ENCODE peak calls at places on chromosomes 6 and 20, in ten cellular contexts. One of them, this sample, is unnamed.

GRCh38 chr6:124783344-124783743 is 178.9 kb upstream of the RNF217 start:
- DNase-seq in T-helper 2 cell: no peak
- DNase-seq in HL-60: no peak
- DNase-seq in T-helper 1 cell: no peak
- DNase-seq in mesendoderm: no peak
- DNase-seq in AG09319: no peak
- DNase-seq in stimulated activated CD4-positive, alpha-beta T cell treated with anti-CD3 and anti-CD28 coated beads, TNF-alpha, amount 100 ng/mL, for 48 hours: no peak
- DNase-seq in AG04450: no peak
- DNase-seq in fibroblast of mammary gland: no peak
- DNase-seq in activated T-cell treated with anti-CD3 and anti-CD28 coated beads, Interleukin-2, amount 50 U/mL, for 24 hours: no peak
- DNase-seq in this sample: no peak

GRCh38 chr20:18042211-18042610 is 15.5 kb downstream of the OVOL2 start:
- DNase-seq in stimulated activated CD4-positive, alpha-beta T cell treated with anti-CD3 and anti-CD28 coated beads, TNF-alpha, amount 100 ng/mL, for 48 hours: no peak
- DNase-seq in T-helper 2 cell: no peak
- DNase-seq in fibroblast of mammary gland: no peak
- DNase-seq in AG04450: no peak
- DNase-seq in activated T-cell treated with anti-CD3 and anti-CD28 coated beads, Interleukin-2, amount 50 U/mL, for 24 hours: no peak
- DNase-seq in T-helper 1 cell: no peak
- DNase-seq in AG09319: no peak
- DNase-seq in mesendoderm: no peak
- DNase-seq in HL-60: no peak
- DNase-seq in this sample: no peak

GRCh38 chr20:25033941-25034335 is 24.0 kb downstream of the ACSS1 start:
- DNase-seq in AG04450: no peak
- DNase-seq in T-helper 2 cell: no peak
- DNase-seq in T-helper 1 cell: no peak
- DNase-seq in AG09319: no peak
- DNase-seq in stimulated activated CD4-positive, alpha-beta T cell treated with anti-CD3 and anti-CD28 coated beads, TNF-alpha, amount 100 ng/mL, for 48 hours: no peak
- DNase-seq in mesendoderm: no peak
- DNase-seq in HL-60: no peak
- DNase-seq in fibroblast of mammary gland: no peak
- DNase-seq in activated T-cell treated with anti-CD3 and anti-CD28 coated beads, Interleukin-2, amount 50 U/mL, for 24 hours: no peak
- DNase-seq in this sample: no peak

GRCh38 chr20:63635431-63636141 is 8.7 kb upstream of the GMEB2 start:
- DNase-seq in T-helper 2 cell: peak
- DNase-seq in activated T-cell treated with anti-CD3 and anti-CD28 coated beads, Interleukin-2, amount 50 U/mL, for 24 hours: peak
- DNase-seq in stimulated activated CD4-positive, alpha-beta T cell treated with anti-CD3 and anti-CD28 coated beads, TNF-alpha, amount 100 ng/mL, for 48 hours: peak
- DNase-seq in T-helper 1 cell: peak
- DNase-seq in mesendoderm: no peak
- DNase-seq in HL-60: no peak
- DNase-seq in AG04450: no peak
- DNase-seq in AG09319: no peak
- DNase-seq in fibroblast of mammary gland: no peak
- DNase-seq in this sample: peak

GRCh38 chr6:139990865-139991264 is 616.4 kb upstream of the CITED2 start:
- DNase-seq in activated T-cell treated with anti-CD3 and anti-CD28 coated beads, Interleukin-2, amount 50 U/mL, for 24 hours: no peak
- DNase-seq in T-helper 2 cell: no peak
- DNase-seq in AG04450: no peak
- DNase-seq in HL-60: no peak
- DNase-seq in mesendoderm: peak
- DNase-seq in AG09319: no peak
- DNase-seq in T-helper 1 cell: no peak
- DNase-seq in stimulated activated CD4-positive, alpha-beta T cell treated with anti-CD3 and anti-CD28 coated beads, TNF-alpha, amount 100 ng/mL, for 48 hours: no peak
- DNase-seq in fibroblast of mammary gland: peak
- DNase-seq in this sample: no peak

GRCh38 chr20:44264287-44264686 is 17.2 kb downstream of the GDAP1L1 start:
- DNase-seq in T-helper 2 cell: no peak
- DNase-seq in activated T-cell treated with anti-CD3 and anti-CD28 coated beads, Interleukin-2, amount 50 U/mL, for 24 hours: no peak
- DNase-seq in AG04450: no peak
- DNase-seq in mesendoderm: peak
- DNase-seq in fibroblast of mammary gland: no peak
- DNase-seq in T-helper 1 cell: no peak
- DNase-seq in stimulated activated CD4-positive, alpha-beta T cell treated with anti-CD3 and anti-CD28 coated beads, TNF-alpha, amount 100 ng/mL, for 48 hours: no peak
- DNase-seq in AG09319: no peak
- DNase-seq in HL-60: no peak
- DNase-seq in this sample: no peak

GRCh38 chr6:144219056-144219685 is 66.0 kb upstream of the UTRN start:
- DNase-seq in activated T-cell treated with anti-CD3 and anti-CD28 coated beads, Interleukin-2, amount 50 U/mL, for 24 hours: no peak
- DNase-seq in AG09319: no peak
- DNase-seq in T-helper 1 cell: peak
- DNase-seq in fibroblast of mammary gland: peak
- DNase-seq in T-helper 2 cell: no peak
- DNase-seq in HL-60: peak
- DNase-seq in stimulated activated CD4-positive, alpha-beta T cell treated with anti-CD3 and anti-CD28 coated beads, TNF-alpha, amount 100 ng/mL, for 48 hours: no peak
- DNase-seq in AG04450: no peak
- DNase-seq in mesendoderm: peak
- DNase-seq in this sample: no peak

GRCh38 chr6:26025047-26025893 is 62.0 kb upstream of the HFE start:
- DNase-seq in fibroblast of mammary gland: peak
- DNase-seq in mesendoderm: peak
- DNase-seq in T-helper 2 cell: no peak
- DNase-seq in AG09319: no peak
- DNase-seq in activated T-cell treated with anti-CD3 and anti-CD28 coated beads, Interleukin-2, amount 50 U/mL, for 24 hours: no peak
- DNase-seq in T-helper 1 cell: peak
- DNase-seq in stimulated activated CD4-positive, alpha-beta T cell treated with anti-CD3 and anti-CD28 coated beads, TNF-alpha, amount 100 ng/mL, for 48 hours: no peak
- DNase-seq in HL-60: no peak
- DNase-seq in AG04450: no peak
- DNase-seq in this sample: no peak

GRCh38 chr20:37516697-37517370 is 4.2 kb upstream of the NNAT start:
- DNase-seq in stimulated activated CD4-positive, alpha-beta T cell treated with anti-CD3 and anti-CD28 coated beads, TNF-alpha, amount 100 ng/mL, for 48 hours: no peak
- DNase-seq in mesendoderm: no peak
- DNase-seq in AG04450: peak
- DNase-seq in AG09319: peak
- DNase-seq in activated T-cell treated with anti-CD3 and anti-CD28 coated beads, Interleukin-2, amount 50 U/mL, for 24 hours: no peak
- DNase-seq in HL-60: no peak
- DNase-seq in T-helper 1 cell: no peak
- DNase-seq in T-helper 2 cell: no peak
- DNase-seq in fibroblast of mammary gland: peak
- DNase-seq in this sample: no peak

GRCh38 chr20:61346996-61347906 is 95.2 kb downstream of the CDH4 start:
- DNase-seq in T-helper 2 cell: no peak
- DNase-seq in activated T-cell treated with anti-CD3 and anti-CD28 coated beads, Interleukin-2, amount 50 U/mL, for 24 hours: no peak
- DNase-seq in HL-60: no peak
- DNase-seq in AG09319: no peak
- DNase-seq in AG04450: no peak
- DNase-seq in fibroblast of mammary gland: no peak
- DNase-seq in mesendoderm: no peak
- DNase-seq in T-helper 1 cell: no peak
- DNase-seq in stimulated activated CD4-positive, alpha-beta T cell treated with anti-CD3 and anti-CD28 coated beads, TNF-alpha, amount 100 ng/mL, for 48 hours: no peak
- DNase-seq in this sample: no peak

GRCh38 chr6:132693478-132693877 is 20.4 kb downstream of the VNN1 start:
- DNase-seq in AG09319: no peak
- DNase-seq in HL-60: no peak
- DNase-seq in activated T-cell treated with anti-CD3 and anti-CD28 coated beads, Interleukin-2, amount 50 U/mL, for 24 hours: no peak
- DNase-seq in AG04450: no peak
- DNase-seq in mesendoderm: no peak
- DNase-seq in stimulated activated CD4-positive, alpha-beta T cell treated with anti-CD3 and anti-CD28 coated beads, TNF-alpha, amount 100 ng/mL, for 48 hours: no peak
- DNase-seq in T-helper 1 cell: no peak
- DNase-seq in T-helper 2 cell: no peak
- DNase-seq in fibroblast of mammary gland: peak
- DNase-seq in this sample: no peak

GRCh38 chr6:35519313-35520015 is 6.8 kb upstream of the TULP1 start:
- DNase-seq in T-helper 1 cell: no peak
- DNase-seq in AG04450: no peak
- DNase-seq in T-helper 2 cell: no peak
- DNase-seq in mesendoderm: no peak
- DNase-seq in AG09319: no peak
- DNase-seq in HL-60: no peak
- DNase-seq in stimulated activated CD4-positive, alpha-beta T cell treated with anti-CD3 and anti-CD28 coated beads, TNF-alpha, amount 100 ng/mL, for 48 hours: no peak
- DNase-seq in fibroblast of mammary gland: no peak
- DNase-seq in activated T-cell treated with anti-CD3 and anti-CD28 coated beads, Interleukin-2, amount 50 U/mL, for 24 hours: no peak
- DNase-seq in this sample: no peak

GRCh38 chr6:108477034-108477433 is 83.7 kb upstream of the FOXO3 start:
- DNase-seq in activated T-cell treated with anti-CD3 and anti-CD28 coated beads, Interleukin-2, amount 50 U/mL, for 24 hours: no peak
- DNase-seq in T-helper 2 cell: no peak
- DNase-seq in stimulated activated CD4-positive, alpha-beta T cell treated with anti-CD3 and anti-CD28 coated beads, TNF-alpha, amount 100 ng/mL, for 48 hours: no peak
- DNase-seq in fibroblast of mammary gland: no peak
- DNase-seq in AG04450: no peak
- DNase-seq in HL-60: no peak
- DNase-seq in T-helper 1 cell: no peak
- DNase-seq in mesendoderm: no peak
- DNase-seq in AG09319: no peak
- DNase-seq in this sample: no peak

GRCh38 chr6:159044899-159045727 is at the start of gene TAGAP:
- DNase-seq in AG04450: no peak
- DNase-seq in AG09319: no peak
- DNase-seq in stimulated activated CD4-positive, alpha-beta T cell treated with anti-CD3 and anti-CD28 coated beads, TNF-alpha, amount 100 ng/mL, for 48 hours: peak
- DNase-seq in mesendoderm: no peak
- DNase-seq in T-helper 1 cell: peak
- DNase-seq in activated T-cell treated with anti-CD3 and anti-CD28 coated beads, Interleukin-2, amount 50 U/mL, for 24 hours: peak
- DNase-seq in fibroblast of mammary gland: no peak
- DNase-seq in HL-60: peak
- DNase-seq in T-helper 2 cell: peak
- DNase-seq in this sample: peak

GRCh38 chr6:38755207-38755606 is 40.1 kb downstream of the DNAH8 start:
- DNase-seq in AG04450: no peak
- DNase-seq in mesendoderm: no peak
- DNase-seq in stimulated activated CD4-positive, alpha-beta T cell treated with anti-CD3 and anti-CD28 coated beads, TNF-alpha, amount 100 ng/mL, for 48 hours: no peak
- DNase-seq in AG09319: no peak
- DNase-seq in T-helper 2 cell: no peak
- DNase-seq in fibroblast of mammary gland: no peak
- DNase-seq in activated T-cell treated with anti-CD3 and anti-CD28 coated beads, Interleukin-2, amount 50 U/mL, for 24 hours: no peak
- DNase-seq in T-helper 1 cell: no peak
- DNase-seq in HL-60: no peak
- DNase-seq in this sample: no peak

GRCh38 chr6:43277643-43278523 is 20.2 kb upstream of the SLC22A7 start:
- DNase-seq in AG09319: no peak
- DNase-seq in HL-60: no peak
- DNase-seq in fibroblast of mammary gland: no peak
- DNase-seq in activated T-cell treated with anti-CD3 and anti-CD28 coated beads, Interleukin-2, amount 50 U/mL, for 24 hours: no peak
- DNase-seq in T-helper 1 cell: no peak
- DNase-seq in stimulated activated CD4-positive, alpha-beta T cell treated with anti-CD3 and anti-CD28 coated beads, TNF-alpha, amount 100 ng/mL, for 48 hours: no peak
- DNase-seq in AG04450: no peak
- DNase-seq in mesendoderm: no peak
- DNase-seq in T-helper 2 cell: no peak
- DNase-seq in this sample: no peak

This sample was measured in activated CD8-positive, alpha-beta memory T cell treated with anti-CD3 and anti-CD28 coated beads, Interleukin-2, amount 50 U/mL, for 48 hours.